ENCODE peak calls at places on chromosomes 3 and 15, in four cellular contexts. B, E, V and I are unnamed samples.

GRCh38 chr3:143731776-143732175 is 116.5 kb downstream of the SLC9A9 start:
- DNase-seq in B (peak; percentile 3), E (no peak), V (no peak), I (no peak)

GRCh38 chr3:178146406-178146831 is 389.8 kb upstream of the KCNMB2 start:
- DNase-seq in B (no peak), E (no peak), V (no peak), I (no peak)

GRCh38 chr3:120396469-120396868 is 47.3 kb upstream of the LRRC58 start:
- DNase-seq in B (no peak), E (no peak), V (no peak), I (no peak)

GRCh38 chr3:129432036-129432435 is 3.6 kb upstream of the EFCAB12 start:
- DNase-seq in B (no peak), E (no peak), V (no peak), I (no peak)

GRCh38 chr3:130522399-130522798 is 5.4 kb downstream of the COL6A6 start:
- DNase-seq in B (no peak), E (no peak), V (no peak), I (no peak)

GRCh38 chr15:66045542-66045941 is 176.3 kb downstream of the RAB11A start:
- DNase-seq in B (no peak), E (no peak), V (no peak), I (no peak)

GRCh38 chr3:159852821-159853505 is 135.7 kb upstream of the IL12A start:
- DNase-seq in B (peak; percentile 80), E (no peak), V (peak; percentile 89), I (peak; percentile 72)

GRCh38 chr3:18725668-18726407 is 300.7 kb upstream of the SATB1 start:
- DNase-seq in B (no peak), E (no peak), V (no peak), I (no peak)

GRCh38 chr15:45151998-45152828 is 22.4 kb downstream of the DUOX1 start:
- DNase-seq in B (no peak), E (no peak), V (no peak), I (no peak)

GRCh38 chr3:100454684-100455083 is 37.7 kb upstream of the TMEM45A start:
- DNase-seq in B (no peak), E (no peak), V (peak; percentile 59), I (no peak)

GRCh38 chr3:170321326-170322034 is 36.0 kb upstream of the SKIL start:
- DNase-seq in B (no peak), E (no peak), V (no peak), I (no peak)

GRCh38 chr3:28617821-28618220 is 269.2 kb upstream of the AZI2 start:
- DNase-seq in B (no peak), E (no peak), V (no peak), I (no peak)

GRCh38 chr15:94266000-94266399 is 34.6 kb downstream of the MCTP2 start:
- DNase-seq in B (no peak), E (no peak), V (no peak), I (no peak)

GRCh38 chr3:5188419-5189405 is 1.2 kb downstream of the EDEM1 start:
- DNase-seq in B (peak; percentile 55), E (peak; percentile 69), V (peak; percentile 27), I (peak; percentile 67)

GRCh38 chr15:75758071-75758872 is 45.6 kb upstream of the CSPG4 start:
- DNase-seq in B (peak; percentile 88), E (peak; percentile 88), V (peak; percentile 92), I (peak; percentile 99)

GRCh38 chr3:169146112-169146665 is 517.3 kb downstream of the MECOM start:
- DNase-seq in B (peak; percentile 69), E (no peak), V (peak; percentile 65), I (peak; percentile 52)

GRCh38 chr3:158768881-158769518 is 32.9 kb upstream of the MFSD1 start:
- DNase-seq in B (peak; percentile 96), E (no peak), V (no peak), I (no peak)
- H3K4me3 ChIP-seq in B (no peak overlapping the region), E (no peak overlapping the region), V (no peak overlapping the region), I (no peak overlapping the region)

GRCh38 chr3:189792046-189792929 is 161.1 kb downstream of the TP63 start:
- DNase-seq in B (no peak), E (no peak), V (no peak), I (no peak)
- H3K4me3 ChIP-seq in B (no peak overlapping the region), E (no peak overlapping the region), V (no peak overlapping the region), I (no peak overlapping the region)

GRCh38 chr3:127825764-127826163 is 3.4 kb upstream of the MGLL start:
- DNase-seq in B (no peak), E (no peak), V (no peak), I (no peak)

GRCh38 chr3:127824151-127824825 is 2.0 kb upstream of the MGLL start:
- DNase-seq in B (no peak), E (no peak), V (no peak), I (no peak)

GRCh38 chr3:127822166-127822835 is at the start of gene MGLL:
- DNase-seq in B (peak; percentile 53), E (no peak), V (peak; percentile 55), I (peak; percentile 20)

GRCh38 chr3:127822836-127823589 is 698 bp upstream of the MGLL start:
- DNase-seq in B (peak; percentile 22), E (peak; percentile 81), V (peak; percentile 47), I (no peak)

GRCh38 chr3:127823590-127823857 is 1.2 kb upstream of the MGLL start:
- DNase-seq in B (no peak), E (no peak), V (no peak), I (no peak)
- H3K4me3 ChIP-seq in B (peak overlapping the region; percentile 42), E (peak overlapping the region; percentile 28), V (no peak overlapping the region), I (no peak overlapping the region)

GRCh38 chr3:32684029-32684799 is 774 bp upstream of the CNOT10 start:
- DNase-seq in B (no peak), E (no peak), V (no peak), I (no peak)

GRCh38 chr3:32685604-32686185 is 707 bp downstream of the CNOT10 start:
- DNase-seq in B (peak; percentile 25), E (peak; percentile 67), V (no peak), I (no peak)

GRCh38 chr3:32684800-32685603 is at the start of gene CNOT10:
- DNase-seq in B (peak; percentile 90), E (peak; percentile 97), V (peak; percentile 97), I (peak; percentile 96)

GRCh38 chr3:32681811-32682210 is 3.2 kb upstream of the CNOT10 start:
- DNase-seq in B (no peak), E (peak; percentile 5), V (no peak), I (no peak)

GRCh38 chr3:32686713-32687112 is 1.7 kb downstream of the CNOT10 start:
- DNase-seq in B (no peak), E (no peak), V (no peak), I (no peak)
- H3K4me3 ChIP-seq in B (no peak overlapping the region), E (peak overlapping the region; percentile 87), V (peak overlapping the region; percentile 86), I (peak overlapping the region; percentile 87)

GRCh38 chr3:185936814-185937688 is 763 bp downstream of the TRA2B start:
- DNase-seq in B (peak; percentile 89), E (peak; percentile 94), V (peak; percentile 94), I (peak; percentile 95)

GRCh38 chr3:185933374-185933950 is 4.4 kb downstream of the TRA2B start:
- DNase-seq in B (no peak), E (no peak), V (no peak), I (no peak)

GRCh38 chr3:185934726-185935464 is 2.9 kb downstream of the TRA2B start:
- DNase-seq in B (peak; percentile 21), E (no peak), V (no peak), I (no peak)

GRCh38 chr3:185937689-185938374 is at the start of gene TRA2B:
- DNase-seq in B (peak; percentile 98), E (peak; percentile 99), V (peak; percentile 100), I (peak; percentile 99)

DNA sequence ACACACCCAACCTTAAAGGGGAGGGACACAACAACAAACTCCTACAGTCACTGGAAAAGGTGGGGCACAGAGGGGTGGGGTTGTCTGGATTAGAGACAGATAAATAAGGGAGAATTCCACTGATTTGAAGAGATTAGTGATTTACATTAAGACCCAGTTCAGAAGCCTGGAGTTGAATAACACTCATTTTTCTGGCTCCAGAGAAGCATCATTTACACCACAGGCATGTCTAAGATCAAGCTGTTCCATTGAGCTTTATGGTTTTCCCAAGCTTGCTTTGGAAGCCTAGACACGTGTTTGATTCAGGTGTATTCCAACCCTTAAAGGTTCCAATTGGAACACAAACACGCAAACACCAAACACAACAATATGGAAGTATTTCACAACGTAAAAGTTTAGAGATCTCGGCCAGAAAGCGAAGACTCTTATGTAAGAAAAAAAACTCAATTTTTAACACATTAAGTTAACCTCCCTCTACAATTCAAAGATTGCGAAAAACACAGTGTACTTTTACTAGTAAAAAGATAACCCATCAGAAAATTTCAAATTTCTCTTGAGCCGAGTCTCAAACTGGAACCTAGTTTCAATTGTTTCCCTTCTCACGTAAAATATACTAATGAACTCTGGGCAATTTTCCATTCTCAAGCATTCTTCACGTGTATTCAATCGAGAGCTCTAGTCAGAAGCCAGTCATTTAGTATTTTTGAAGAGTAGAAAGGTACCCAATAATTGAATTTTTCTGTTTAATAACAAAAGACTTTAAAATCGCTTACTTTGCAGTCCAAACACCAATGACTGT is 2.1 kb downstream of the TRA2B start:
- DNase-seq in B (peak; percentile 20), E (no peak), V (no peak), I (peak; percentile 48)
- H3K4me3 ChIP-seq in B (peak overlapping the region; percentile 97), E (peak overlapping the region; percentile 98), V (peak overlapping the region; percentile 97), I (peak overlapping the region; percentile 98)

GRCh38 chr3:6771171-6771570 is 89.7 kb upstream of the GRM7 start:
- DNase-seq in B (no peak), E (no peak), V (no peak), I (peak; percentile 88)

GRCh38 chr3:6770376-6770648 is 90.6 kb upstream of the GRM7 start:
- DNase-seq in B (no peak), E (no peak), V (no peak), I (peak; percentile 48)
- H3K4me3 ChIP-seq in B (no peak overlapping the region), E (no peak overlapping the region), V (no peak overlapping the region), I (peak overlapping the region; percentile 28)